ENCODE peak calls at places on chromosomes 4 and X, in nine cellular contexts. Y is activated CD8-positive, alpha-beta memory T cell treated with anti-CD3 and anti-CD28 coated beads for 4 hours; F is activated CD4-positive, alpha-beta T cell treated with anti-CD3 and anti-CD28 coated beads, Interleukin-2, amount 50 U/mL, for 24 hours; U is stimulated activated naive CD8-positive, alpha-beta T cell treated with anti-CD3 and anti-CD28 coated beads, Interleukin-15, amount 100 ng/mL, for 72 hours; I is GM18507; R is cardiac septum; X is right lobe of liver; S is left lung; K is GM10248. C is an unnamed sample.

GRCh38 chr4:52712991-52713275 is 38.3 kb downstream of the ERVMER34-1 start:
- DNase-seq in F (no peak), S (no peak), X (no peak), U (no peak), K (no peak), I (no peak), Y (no peak), R (no peak), C (no peak)

GRCh38 chrX:130165181-130165702 is 399 bp downstream of the AIFM1 start:
- DNase-seq in U (no peak), Y (no peak), I (no peak), R (no peak), K (no peak), S (no peak), X (no peak), F (no peak), C (no peak)

GRCh38 chr4:154998284-154998683 is 210.2 kb upstream of the NPY2R start:
- DNase-seq in I (no peak), X (no peak), U (no peak), R (no peak), Y (no peak), K (no peak), F (no peak), S (no peak), C (no peak)

GRCh38 chrX:65034292-65034640 is 58.0 kb upstream of the ZC4H2 start:
- DNase-seq in K (no peak), S (no peak), F (no peak), I (no peak), U (no peak), R (no peak), X (no peak), Y (no peak), C (no peak)

GRCh38 chr4:182346675-182347375 is 103.6 kb downstream of the TENM3 start:
- DNase-seq in Y (no peak), X (peak), S (no peak), K (no peak), I (no peak), R (no peak), U (no peak), F (no peak), C (no peak)

GRCh38 chr4:184345573-184345922 is 127.9 kb upstream of the ENPP6 start:
- DNase-seq in S (peak), I (no peak), Y (no peak), X (peak), K (no peak), U (no peak), R (no peak), F (no peak), C (no peak)

GRCh38 chrX:87900320-87900908 is 382.8 kb downstream of the KLHL4 start:
- DNase-seq in S (no peak), U (no peak), K (no peak), X (no peak), Y (no peak), R (no peak), I (no peak), F (peak), C (no peak)

GRCh38 chrX:1507511-1508463 is 29.2 kb downstream of the P2RY8 start:
- DNase-seq in S (no peak), Y (peak), R (peak), U (peak), I (no peak), F (no peak), X (peak), K (peak), C (peak)

GRCh38 chr4:114785570-114785969 is 187.0 kb downstream of the UGT8 start:
- DNase-seq in R (no peak), U (no peak), S (no peak), K (no peak), X (no peak), I (no peak), F (no peak), Y (no peak), C (no peak)

GRCh38 chr4:23631255-23631950 is 258.4 kb downstream of the PPARGC1A start:
- DNase-seq in I (no peak), Y (no peak), F (no peak), R (no peak), S (no peak), K (no peak), U (no peak), X (peak), C (no peak)

GRCh38 chr4:14800977-14801376 is 201.3 kb upstream of the CPEB2 start:
- DNase-seq in S (no peak), Y (no peak), I (no peak), K (no peak), X (no peak), R (no peak), F (no peak), U (no peak), C (no peak)

GRCh38 chr4:153151535-153152452 is 52.4 kb upstream of the TRIM2 start:
- DNase-seq in Y (no peak), U (peak), R (no peak), X (peak), F (no peak), S (peak), K (peak), I (no peak), C (peak)

GRCh38 chr4:153156263-153156662 is 48.0 kb upstream of the TRIM2 start:
- DNase-seq in U (no peak), S (no peak), I (no peak), X (no peak), Y (no peak), K (no peak), R (no peak), F (no peak), C (no peak)

GRCh38 chrX:96480081-96480480 is 204.6 kb upstream of the DIAPH2 start:
- DNase-seq in U (no peak), I (no peak), X (no peak), S (no peak), F (no peak), Y (no peak), R (no peak), K (no peak), C (no peak)

GRCh38 chr4:27381806-27382205 is 521.2 kb downstream of the STIM2 start:
- DNase-seq in F (no peak), S (no peak), I (no peak), Y (no peak), R (no peak), X (no peak), U (no peak), K (peak), C (no peak)

GRCh38 chrX:124211312-124211942 is 121.0 kb upstream of the TEX13D start:
- DNase-seq in Y (no peak), U (no peak), S (no peak), R (no peak), I (no peak), K (peak), X (no peak), F (no peak), C (no peak)

GRCh38 chr4:174438711-174439110 is 83.6 kb downstream of the HPGD start:
- DNase-seq in R (no peak), K (no peak), Y (no peak), X (no peak), U (no peak), F (no peak), S (no peak), I (no peak), C (no peak)

GRCh38 chrX:149472620-149473019 is 32.5 kb downstream of the IDS start:
- DNase-seq in Y (no peak), S (no peak), R (no peak), F (no peak), U (no peak), X (no peak), I (no peak), K (no peak), C (no peak)

GRCh38 chrX:129091097-129091496 is 432.2 kb downstream of the SMARCA1 start:
- DNase-seq in I (no peak), U (no peak), X (no peak), R (no peak), Y (no peak), F (no peak), S (no peak), K (no peak), C (no peak)

GRCh38 chr4:6991771-6992557 is 51.2 kb upstream of the TADA2B start:
- DNase-seq in K (no peak), S (no peak), I (no peak), Y (no peak), R (no peak), U (no peak), F (no peak), X (no peak), C (no peak)

GRCh38 chrX:109936114-109936513 is 66.8 kb upstream of the TMEM164 start:
- DNase-seq in K (no peak), I (no peak), U (no peak), X (no peak), R (no peak), Y (no peak), F (no peak), S (no peak), C (no peak)

GRCh38 chr4:6332042-6332668 is 62.5 kb downstream of the WFS1 start:
- DNase-seq in K (peak), Y (no peak), R (no peak), F (no peak), U (no peak), X (no peak), S (no peak), I (no peak), C (no peak)

GRCh38 chrX:151228935-151229334 is 52.6 kb downstream of the GPR50 start:
- DNase-seq in I (no peak), Y (no peak), K (no peak), R (no peak), S (no peak), X (no peak), U (no peak), F (no peak), C (no peak)

GRCh38 chrX:151796576-151796975 is 62.0 kb downstream of the CNGA2 start:
- DNase-seq in F (no peak), K (no peak), X (no peak), Y (no peak), S (no peak), U (no peak), I (no peak), R (no peak), C (no peak)

GRCh38 chr4:107058828-107059227 is 22.7 kb upstream of the DKK2 start:
- DNase-seq in U (no peak), K (no peak), Y (no peak), S (no peak), F (no peak), R (no peak), X (no peak), I (no peak), C (no peak)

GRCh38 chr4:189032939-189033338 is 893.7 kb downstream of the TRIML1 start:
- DNase-seq in K (no peak), Y (no peak), X (no peak), I (no peak), S (no peak), U (no peak), F (no peak), R (no peak), C (no peak)

GRCh38 chrX:68658530-68658929 is 11.1 kb downstream of the STARD8 start:
- DNase-seq in Y (no peak), I (no peak), R (no peak), K (no peak), U (no peak), S (no peak), X (no peak), F (no peak), C (no peak)

GRCh38 chr4:66688674-66689073 is 856.6 kb downstream of the CENPC start:
- DNase-seq in X (no peak), F (no peak), R (no peak), Y (no peak), S (no peak), U (no peak), K (no peak), I (no peak), C (no peak)

GRCh38 chrX:114959729-114960128 is 57.7 kb downstream of the IL13RA2 start:
- DNase-seq in U (no peak), S (no peak), I (no peak), Y (no peak), F (no peak), R (no peak), X (no peak), K (no peak), C (no peak)

GRCh38 chr4:182502074-182502473 is 258.9 kb downstream of the TENM3 start:
- DNase-seq in F (no peak), K (no peak), S (no peak), I (no peak), R (no peak), Y (no peak), U (no peak), X (no peak), C (no peak)

GRCh38 chr4:128444544-128445302 is 157.1 kb upstream of the PGRMC2 start:
- DNase-seq in Y (no peak), F (no peak), S (no peak), U (no peak), X (no peak), I (no peak), K (no peak), R (no peak), C (no peak)

GRCh38 chrX:148416142-148416541 is 84.3 kb upstream of the AFF2 start:
- DNase-seq in X (no peak), K (no peak), Y (no peak), S (no peak), U (no peak), F (no peak), I (no peak), R (no peak), C (no peak)

GRCh38 chr4:176927117-176927516 is 134.4 kb upstream of the VEGFC start:
- DNase-seq in R (no peak), S (no peak), K (no peak), I (no peak), U (no peak), X (no peak), Y (no peak), F (no peak), C (no peak)

GRCh38 chr4:129223955-129224354 is 128.0 kb downstream of the C4orf33 start:
- DNase-seq in R (no peak), F (no peak), X (no peak), S (no peak), I (no peak), U (no peak), Y (no peak), K (no peak), C (no peak)

GRCh38 chr4:26871611-26872010 is 11.0 kb downstream of the STIM2 start:
- DNase-seq in Y (no peak), K (no peak), U (no peak), R (no peak), F (no peak), S (no peak), X (no peak), I (no peak), C (no peak)

GRCh38 chr4:140472156-140472555 is 25.9 kb downstream of the MGAT4D start:
- DNase-seq in F (no peak), I (no peak), U (no peak), K (no peak), Y (no peak), R (no peak), S (no peak), X (no peak), C (no peak)